ENCODE peak calls at places on chromosomes 4 and X, in four cellular contexts. W, A, M and C are unnamed samples.

GRCh38 chr4:112523764-112524505 is 8.0 kb upstream of the NEUROG2 start:
- DNase-seq in A (peak), W (no peak), M (peak), C (peak)

GRCh38 chr4:4422856-4423485 is 36.1 kb downstream of the NSG1 start:
- DNase-seq in M (no peak), W (no peak), A (no peak), C (peak)

GRCh38 chrX:23317799-23318724 is 16.6 kb upstream of the PTCHD1 start:
- DNase-seq in W (no peak), M (no peak), A (peak), C (no peak)

GRCh38 chr4:85595098-85595775 is 120.3 kb downstream of the ARHGAP24 start:
- DNase-seq in M (no peak), A (no peak), W (no peak), C (no peak)

GRCh38 chr4:153154010-153154975 is 50.0 kb upstream of the TRIM2 start:
- DNase-seq in A (no peak), M (no peak), W (no peak), C (no peak)

GRCh38 chrX:111649641-111650040 is 31.3 kb upstream of the ALG13 start:
- DNase-seq in W (no peak), M (no peak), A (no peak), C (no peak)

GRCh38 chr4:76430519-76431388 is 4.3 kb upstream of the SHROOM3 start:
- DNase-seq in M (peak), W (no peak), A (no peak), C (no peak)

GRCh38 chr4:70632028-70632427 is 3.5 kb downstream of the ENAM start:
- DNase-seq in W (no peak), A (no peak), M (no peak), C (no peak)

GRCh38 chr4:41360911-41361830 is 104.4 kb downstream of the UCHL1 start:
- DNase-seq in M (no peak), A (no peak), W (no peak), C (no peak)

GRCh38 chr4:93203708-93204107 is 624.8 kb upstream of the ATOH1 start:
- DNase-seq in W (no peak), A (no peak), M (peak), C (no peak)

GRCh38 chr4:11565213-11565612 is 136.5 kb upstream of the HS3ST1 start:
- DNase-seq in M (no peak), A (no peak), W (no peak), C (no peak)

GRCh38 chr4:82372874-82373815 is 646 bp downstream of the HNRNPD start:
- DNase-seq in A (peak), M (peak), W (peak), C (peak)

GRCh38 chr4:162849922-162850321 is 316.8 kb downstream of the NAF1 start:
- DNase-seq in W (no peak), A (no peak), M (no peak), C (no peak)

GRCh38 chr4:15339732-15340131 is 88.1 kb upstream of the C1QTNF7 start:
- DNase-seq in W (no peak), M (no peak), A (no peak), C (no peak)

GRCh38 chr4:169341490-169341889 is 70.7 kb upstream of the SH3RF1 start:
- DNase-seq in W (peak), M (no peak), A (no peak), C (no peak)

GRCh38 chr4:10023806-10024205 is 2.5 kb upstream of the SLC2A9 start:
- DNase-seq in A (no peak), M (no peak), W (no peak), C (no peak)

GRCh38 chrX:17453791-17454190 is 78.8 kb downstream of the NHS start:
- DNase-seq in W (no peak), A (no peak), M (no peak), C (no peak)

GRCh38 chr4:147518846-147519767 is 38.2 kb downstream of the EDNRA start:
- DNase-seq in M (peak), W (peak), A (peak), C (no peak)

GRCh38 chr4:37383579-37384229 is 139.2 kb downstream of the NWD2 start:
- DNase-seq in W (no peak), A (peak), M (peak), C (peak)

GRCh38 chr4:56655627-56656345 is 25.3 kb downstream of the HOPX start:
- DNase-seq in A (no peak), M (no peak), W (no peak), C (no peak)

GRCh38 chr4:173195708-173196107 is 27.1 kb downstream of the GALNT7 start:
- DNase-seq in A (no peak), W (no peak), M (no peak), C (no peak)

GRCh38 chr4:96809563-96809962 is 969.7 kb downstream of the PDHA2 start:
- DNase-seq in W (no peak), A (no peak), M (no peak), C (no peak)

GRCh38 chrX:154460326-154460725 is 2.2 kb downstream of the PLXNA3 start:
- DNase-seq in W (no peak), A (no peak), M (no peak), C (no peak)

GRCh38 chr4:138627096-138627495 is 384.9 kb upstream of the SLC7A11 start:
- DNase-seq in M (no peak), W (no peak), A (no peak), C (no peak)

GRCh38 chrX:41333994-41334865 is at the start of gene DDX3X:
- DNase-seq in M (peak), A (peak), W (peak), C (peak)

GRCh38 chr4:75708218-75708691 is 16.1 kb upstream of the USO1 start:
- DNase-seq in A (no peak), M (peak), W (no peak), C (peak)

GRCh38 chrX:17608898-17609297 is 128.4 kb upstream of the SCML1 start:
- DNase-seq in A (no peak), W (no peak), M (no peak), C (no peak)

GRCh38 chrX:3175659-3176438 is 134.6 kb downstream of the ARSF start:
- DNase-seq in A (no peak), W (no peak), M (no peak), C (no peak)

GRCh38 chr4:141346144-141346543 is 125.4 kb downstream of the ZNF330 start:
- DNase-seq in M (peak), W (no peak), A (peak), C (no peak)

GRCh38 chr4:92305878-92306520 is 2.2 kb downstream of the GRID2 start:
- DNase-seq in M (no peak), A (no peak), W (no peak), C (peak)

GRCh38 chrX:18574591-18574990 is 97.3 kb downstream of the RS1 start:
- DNase-seq in W (no peak), A (no peak), M (no peak), C (no peak)

GRCh38 chrX:134533952-134534351 is 74.0 kb downstream of the HPRT1 start:
- DNase-seq in A (no peak), W (no peak), M (no peak), C (no peak)

GRCh38 chr4:15963568-15963967 is 593 bp upstream of the FGFBP2 start:
- DNase-seq in M (no peak), A (no peak), W (no peak), C (no peak)

GRCh38 chr4:55637272-55637820 is 1.2 kb upstream of the NMU start:
- DNase-seq in M (no peak), W (no peak), A (peak), C (no peak)

GRCh38 chr4:106971586-106971985 is 64.5 kb downstream of the DKK2 start:
- DNase-seq in A (no peak), M (no peak), W (no peak), C (no peak)
- TF ChIP-seq POLR2AphosphoS5 in A (no peak), M (no peak), W (no peak), C (no peak)

DNA sequence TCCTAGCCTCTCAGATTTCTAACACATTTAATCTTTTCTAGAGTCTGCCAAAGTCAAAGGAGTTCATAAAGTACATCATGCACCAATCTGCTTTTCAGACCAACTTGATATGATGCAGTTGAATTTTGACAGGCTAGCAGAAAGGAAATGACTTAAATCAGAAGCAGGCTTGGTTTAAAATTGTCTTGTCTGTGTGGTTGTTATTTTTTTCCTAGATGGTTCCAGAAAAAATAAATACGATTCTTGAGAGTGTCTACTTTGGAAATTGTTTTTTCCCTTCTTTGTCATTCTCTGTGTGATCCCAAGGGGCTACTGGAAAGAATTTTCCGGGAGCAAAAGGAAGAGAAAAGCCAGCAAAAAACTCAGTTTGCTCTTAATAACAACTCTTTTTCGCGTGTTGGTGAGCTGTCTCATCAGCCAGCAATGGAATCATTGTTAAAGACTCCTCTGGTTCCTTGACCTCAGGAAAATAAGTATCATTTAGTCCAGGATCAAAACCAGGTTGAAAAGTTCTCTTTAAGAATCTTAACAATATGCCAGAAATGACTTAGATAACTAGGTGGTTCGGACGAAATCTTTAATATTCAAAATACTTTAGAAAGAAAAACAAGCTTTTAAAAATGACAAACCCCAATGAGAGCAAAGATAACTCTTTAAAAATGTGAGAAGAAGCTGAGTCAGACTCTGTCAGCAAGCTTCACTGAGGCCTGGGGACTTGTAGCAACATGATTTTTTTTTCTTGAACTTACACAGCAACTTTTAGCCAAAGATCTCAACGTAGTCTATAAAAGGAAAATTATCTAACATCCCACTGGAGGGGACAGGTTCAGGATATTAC is 49.7 kb upstream of the GAB1 start:
- DNase-seq in M (no peak), A (no peak), W (no peak), C (no peak)
- TF ChIP-seq HDAC6 in M (no peak), A (no peak), W (no peak), C (no peak)

DNA sequence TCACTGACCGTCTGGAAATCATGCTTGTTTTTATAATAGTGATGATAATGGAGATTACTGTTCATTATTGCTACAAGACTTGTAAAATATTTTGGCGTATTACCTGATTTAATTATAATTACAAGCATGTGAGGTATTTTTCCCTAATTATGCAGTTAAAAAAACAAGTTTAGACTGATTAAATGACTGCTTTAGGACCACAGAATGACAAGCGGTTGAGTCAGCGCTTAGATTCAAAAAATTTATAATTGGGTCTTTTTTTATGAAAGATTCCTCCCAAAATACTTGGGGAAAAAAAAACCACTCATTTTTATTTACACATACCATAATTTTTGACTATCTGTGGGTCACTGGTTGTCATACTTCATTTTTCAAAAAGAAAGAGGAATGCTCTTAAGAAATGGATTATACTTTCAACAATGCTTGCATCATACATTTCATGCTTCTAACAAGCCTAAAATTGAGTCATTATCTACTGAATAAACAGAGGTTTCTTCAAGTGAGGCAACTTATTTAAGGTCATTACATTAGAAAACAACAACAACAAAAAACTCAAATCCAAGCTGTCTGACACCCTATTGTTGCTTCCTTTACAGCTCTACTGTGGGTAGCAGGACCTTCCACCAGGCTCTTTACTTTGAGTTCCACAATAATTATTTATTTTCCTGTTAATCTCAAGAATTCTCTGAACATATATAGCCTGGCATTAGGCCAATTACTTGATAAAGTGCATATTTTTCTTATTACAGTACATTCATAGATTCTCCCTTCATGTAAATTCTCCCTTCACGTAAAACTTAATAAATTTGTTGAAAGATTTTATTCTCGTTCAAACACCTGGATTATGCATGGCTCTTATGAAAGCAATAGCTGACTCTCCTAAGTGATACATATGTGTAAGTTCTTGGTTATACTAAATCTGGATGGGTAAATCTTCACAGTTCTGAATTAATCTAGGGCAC is 445.4 kb downstream of the PCDH10 start:
- DNase-seq in M (no peak), A (no peak), W (no peak), C (no peak)
- TF ChIP-seq RAD21 in M (no peak), A (no peak), W (no peak), C (no peak)

DNA sequence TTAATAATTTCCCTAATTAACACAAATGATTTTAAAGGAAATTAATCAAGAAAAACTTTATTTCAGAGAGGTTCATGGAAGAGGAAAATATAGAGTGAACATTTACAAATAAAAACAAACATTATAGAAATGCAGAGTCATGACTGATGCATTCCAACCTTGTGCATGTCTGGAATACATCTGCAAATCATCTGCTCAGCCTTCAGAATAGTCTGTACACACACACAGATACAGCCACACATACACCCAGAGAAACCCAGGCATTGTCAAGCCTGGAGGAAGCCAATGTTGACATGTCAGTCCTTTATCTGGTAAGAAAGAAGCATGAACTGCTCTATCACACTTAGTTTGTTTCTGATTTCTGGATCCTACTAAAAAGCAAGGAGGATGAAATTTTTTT is 61.3 kb upstream of the NFKB1 start:
- DNase-seq in A (no peak), M (peak), W (no peak), C (no peak)
- TF ChIP-seq POLR2AphosphoS5 in A (no peak), M (no peak), W (no peak), C (no peak)

GRCh38 chr4:121888134-121888533 is 17.9 kb upstream of the BBS7 start:
- DNase-seq in A (no peak), M (no peak), W (no peak), C (no peak)
- TF ChIP-seq HDAC6 in A (no peak), M (no peak), W (no peak), C (no peak)

GRCh38 chr4:143196323-143196722 is 11.6 kb downstream of the USP38 start:
- DNase-seq in A (no peak), W (no peak), M (no peak), C (no peak)

GRCh38 chr4:143202824-143203223 is 18.1 kb downstream of the USP38 start:
- DNase-seq in M (no peak), W (no peak), A (no peak), C (no peak)

GRCh38 chr4:143195581-143195980 is 10.9 kb downstream of the USP38 start:
- DNase-seq in W (no peak), A (no peak), M (no peak), C (no peak)

GRCh38 chr4:143203577-143203976 is 18.9 kb downstream of the USP38 start:
- DNase-seq in W (no peak), A (no peak), M (no peak), C (no peak)

DNA sequence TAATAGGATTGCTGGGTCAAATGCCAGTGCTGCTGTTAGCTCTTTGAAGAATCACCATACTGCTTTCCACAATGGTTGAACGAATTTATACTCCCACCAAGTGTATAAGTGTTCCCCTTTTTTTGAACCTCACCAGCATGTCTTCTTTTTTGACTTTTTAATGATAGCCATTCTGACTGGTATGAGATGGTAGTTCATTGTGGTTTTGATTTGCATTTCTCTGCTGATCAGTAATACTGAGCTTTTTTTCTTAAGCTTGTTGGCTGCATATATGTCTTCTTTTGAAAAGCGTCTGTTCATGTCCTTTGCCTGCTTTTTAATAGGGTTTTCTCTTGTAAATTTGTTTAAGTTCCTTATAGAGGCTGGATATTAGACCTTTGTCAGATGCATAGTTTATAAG is 14.8 kb downstream of the USP38 start:
- DNase-seq in M (no peak), W (no peak), A (no peak), C (no peak)
- TF ChIP-seq RAD21 in M (no peak), W (no peak), A (no peak), C (no peak)

DNA sequence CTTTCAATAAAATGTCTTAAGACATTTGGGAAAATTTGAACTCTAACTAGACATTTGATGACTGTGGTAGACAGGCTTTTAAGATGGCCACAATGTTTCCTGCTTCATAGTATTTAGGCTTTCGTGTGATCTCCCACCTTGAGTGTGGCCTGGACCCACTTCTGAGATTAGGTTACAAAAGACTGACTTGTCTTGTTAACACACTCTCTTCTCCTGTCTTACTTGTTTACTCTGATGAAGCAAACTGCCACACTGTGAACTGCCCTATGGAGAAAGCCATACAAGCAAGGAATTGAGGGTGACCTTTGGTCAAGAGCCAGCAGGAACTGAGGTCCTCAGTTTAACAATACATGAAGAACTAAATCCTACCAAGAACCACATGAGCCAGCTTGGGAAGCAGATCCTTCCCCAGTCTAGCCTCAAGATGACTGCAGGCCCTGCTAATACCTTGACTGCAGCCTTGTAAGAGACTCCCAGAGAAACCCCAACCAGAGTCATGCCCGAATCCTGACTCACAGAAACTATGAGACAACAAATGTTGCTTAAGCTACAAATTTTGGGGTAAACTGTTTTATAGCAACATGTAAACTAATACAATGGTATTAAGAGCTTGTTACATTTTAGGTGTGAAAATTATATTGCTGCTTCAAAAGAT is 20.3 kb downstream of the UBA6 start:
- DNase-seq in M (peak), A (no peak), W (no peak), C (no peak)
- TF ChIP-seq POLR2AphosphoS5 in M (no peak), A (no peak), W (no peak), C (no peak)

GRCh38 chr4:89586864-89587263 is 250.1 kb downstream of the SNCA start:
- DNase-seq in W (no peak), M (no peak), A (no peak), C (no peak)

GRCh38 chr4:89579776-89580175 is 257.2 kb downstream of the SNCA start:
- DNase-seq in W (no peak), A (no peak), M (no peak), C (no peak)

GRCh38 chr4:89586318-89586717 is 250.6 kb downstream of the SNCA start:
- DNase-seq in M (no peak), W (no peak), A (no peak), C (no peak)

GRCh38 chr4:89587364-89587763 is 249.6 kb downstream of the SNCA start:
- DNase-seq in M (no peak), A (no peak), W (no peak), C (no peak)

DNA sequence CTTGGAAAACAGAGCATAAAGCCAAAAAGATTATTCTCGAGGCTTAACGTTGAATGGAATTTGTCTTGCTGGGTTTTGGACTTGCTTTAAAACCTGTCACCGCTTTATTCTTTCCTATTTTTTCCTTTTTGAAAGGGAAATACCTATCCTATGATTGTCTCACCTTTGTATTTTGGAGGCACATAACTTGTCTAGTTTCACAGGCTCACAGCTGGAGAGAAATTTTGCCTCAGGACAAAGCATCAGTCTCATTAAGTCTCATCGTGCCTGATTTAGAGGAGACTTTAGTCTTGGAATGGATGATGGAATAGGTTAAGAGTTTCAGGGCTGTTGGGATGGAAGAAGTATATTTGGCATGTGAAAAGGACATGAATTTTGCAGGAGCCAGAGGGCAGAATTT is 253.9 kb downstream of the SNCA start:
- DNase-seq in W (no peak), A (no peak), M (no peak), C (no peak)
- TF ChIP-seq HDAC6 in W (no peak), A (no peak), M (no peak), C (no peak)